ENCODE peak calls at places on chromosomes 13 and 19, in seven cellular contexts. Q is tibial nerve, T is GM12878, Y is stomach, C is lower lobe of right lung, P is thoracic aorta, R is heart right ventricle. U is an unnamed sample.

GRCh38 chr13:89052699-89053098 is 1381.5 kb downstream of the SLITRK5 start:
- DNase-seq in P (no peak), C (no peak), Q (no peak), Y (no peak), T (no peak), R (no peak), U (no peak)

GRCh38 chr13:109180905-109181425 is 551.6 kb downstream of the MYO16 start:
- DNase-seq in R (no peak), Y (no peak), P (no peak), T (no peak), Q (no peak), C (no peak), U (no peak)

GRCh38 chr13:109228211-109228610 is 558.2 kb downstream of the IRS2 start:
- DNase-seq in R (no peak), P (no peak), C (no peak), Y (no peak), T (no peak), Q (no peak), U (no peak)

GRCh38 chr13:50910483-50910805 is 853 bp downstream of the RNASEH2B start:
- DNase-seq in C (no peak), Y (no peak), Q (peak), P (no peak), R (peak), T (no peak), U (no peak)

GRCh38 chr19:55160986-55161365 is 3.4 kb upstream of the TNNI3 start:
- DNase-seq in Y (no peak), R (no peak), P (no peak), T (no peak), C (no peak), Q (no peak), U (no peak)

GRCh38 chr19:45234089-45234869 is 10.9 kb downstream of the EXOC3L2 start:
- DNase-seq in Q (no peak), T (no peak), Y (no peak), C (no peak), R (no peak), P (no peak), U (no peak)

GRCh38 chr19:45113628-45114027 is 20.6 kb downstream of the PPP1R37 start:
- DNase-seq in T (no peak), Q (no peak), Y (peak), C (no peak), R (no peak), P (no peak), U (no peak)

GRCh38 chr19:2494084-2494446 is 18.1 kb downstream of the GADD45B start:
- DNase-seq in R (no peak), P (no peak), T (no peak), C (no peak), Y (no peak), Q (no peak), U (peak)

GRCh38 chr13:110450016-110450900 is 111.3 kb downstream of the RAB20 start:
- DNase-seq in Q (no peak), T (no peak), R (no peak), P (no peak), Y (no peak), C (no peak), U (no peak)

GRCh38 chr13:33252103-33252502 is 33.5 kb downstream of the STARD13 start:
- DNase-seq in T (no peak), Y (no peak), R (peak), P (no peak), C (no peak), Q (no peak), U (no peak)

GRCh38 chr19:47124937-47125668 is 5.5 kb upstream of the SAE1 start:
- DNase-seq in Y (no peak), Q (no peak), C (no peak), R (no peak), P (no peak), T (no peak), U (no peak)

GRCh38 chr19:33383722-33384292 is 10.3 kb downstream of the CEBPG start:
- DNase-seq in T (no peak), Q (no peak), C (no peak), Y (no peak), R (no peak), P (no peak), U (no peak)

GRCh38 chr19:5811117-5811516 is 6.2 kb downstream of the NRTN start:
- DNase-seq in Y (no peak), P (no peak), T (no peak), Q (no peak), C (no peak), R (no peak), U (no peak)

GRCh38 chr19:53655042-53655665 is 23.4 kb downstream of the DPRX start:
- DNase-seq in P (no peak), C (no peak), R (no peak), T (no peak), Y (no peak), Q (no peak), U (no peak)

GRCh38 chr19:46714523-46715106 is 2.3 kb downstream of the PRKD2 start:
- DNase-seq in R (no peak), C (no peak), P (no peak), Y (no peak), T (no peak), Q (no peak), U (no peak)

GRCh38 chr13:30179547-30180256 is 127.6 kb downstream of the KATNAL1 start:
- DNase-seq in P (no peak), R (no peak), C (no peak), Q (no peak), Y (no peak), T (no peak), U (no peak)

GRCh38 chr19:17107546-17108452 is 32.2 kb downstream of the MYO9B start:
- DNase-seq in R (peak), P (peak), C (peak), Q (peak), T (no peak), Y (peak), U (no peak)

GRCh38 chr19:42023121-42023942 is 29.3 kb upstream of the ATP1A3 start:
- DNase-seq in R (no peak), P (no peak), T (no peak), Q (no peak), Y (no peak), C (no peak), U (no peak)

GRCh38 chr13:76798037-76798436 is 88.2 kb downstream of the KCTD12 start:
- DNase-seq in P (no peak), Y (no peak), C (peak), T (no peak), R (no peak), Q (no peak), U (no peak)

GRCh38 chr13:33676045-33676699 is 141.8 kb upstream of the RFC3 start:
- DNase-seq in Y (peak), Q (no peak), R (peak), C (no peak), P (no peak), T (no peak), U (no peak)

GRCh38 chr19:35011737-35012682 is 11.9 kb downstream of the GRAMD1A start:
- DNase-seq in R (no peak), C (no peak), Q (no peak), P (no peak), T (no peak), Y (no peak), U (no peak)

GRCh38 chr13:92460479-92460878 is 766.1 kb upstream of the GPC6 start:
- DNase-seq in P (no peak), Q (no peak), Y (no peak), R (no peak), T (no peak), C (no peak), U (no peak)

GRCh38 chr19:46015961-46016425 is 6.9 kb downstream of the PGLYRP1 start:
- DNase-seq in C (peak), T (no peak), Y (no peak), R (no peak), Q (no peak), P (no peak), U (no peak)

GRCh38 chr13:28530729-28531194 is 35.8 kb upstream of the FLT1 start:
- DNase-seq in Y (no peak), R (no peak), Q (no peak), C (no peak), P (no peak), T (no peak), U (no peak)
- TF ChIP-seq CTCF in Y (no peak), R (no peak), Q (no peak), C (no peak), P (no peak), T (no peak), U (no peak)

DNA sequence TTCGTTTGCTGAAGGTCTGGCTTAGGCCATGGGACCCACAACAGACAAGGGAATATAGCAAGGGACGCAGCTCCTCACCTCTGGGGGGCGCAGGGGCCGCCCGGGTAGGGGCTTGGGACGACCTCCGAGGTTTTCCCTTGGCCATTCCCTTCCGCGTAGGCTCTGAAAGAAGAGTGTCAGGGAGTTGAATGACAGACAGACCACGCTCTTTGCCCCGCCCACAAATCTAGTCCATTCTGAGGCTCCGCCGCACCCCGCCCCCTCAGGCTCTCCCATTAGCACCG is 11.4 kb upstream of the ZNF414 start:
- DNase-seq in C (no peak), T (no peak), R (no peak), Q (no peak), Y (no peak), P (no peak), U (no peak)
- H3K27ac ChIP-seq in C (peak), T (no peak), R (peak), Q (peak), Y (peak), P (peak), U (peak)

GRCh38 chr19:11160119-11160768 is 4.7 kb upstream of the SPC24 start:
- DNase-seq in Y (no peak), P (no peak), C (no peak), Q (no peak), T (no peak), R (no peak), U (no peak)
- TF ChIP-seq CTCF in Y (no peak), P (no peak), C (no peak), Q (no peak), T (no peak), R (no peak), U (no peak)

GRCh38 chr19:10406191-10406590 is 2.8 kb upstream of the CDC37 start:
- DNase-seq in P (no peak), C (no peak), T (no peak), Y (no peak), R (no peak), Q (no peak), U (no peak)

GRCh38 chr19:10408511-10409291 is 5.4 kb upstream of the CDC37 start:
- DNase-seq in Q (no peak), Y (no peak), C (peak), T (no peak), R (no peak), P (no peak), U (peak)

GRCh38 chr19:10404888-10405808 is 1.8 kb upstream of the CDC37 start:
- DNase-seq in P (no peak), Y (no peak), Q (no peak), R (no peak), T (no peak), C (no peak), U (no peak)

GRCh38 chr19:10403137-10404021 is at the start of gene CDC37:
- DNase-seq in C (peak), P (peak), T (peak), R (peak), Q (peak), Y (peak), U (peak)

GRCh38 chr19:10407102-10407501 is 3.8 kb upstream of the CDC37 start:
- DNase-seq in Y (no peak), R (no peak), T (no peak), Q (no peak), P (no peak), C (no peak), U (no peak)
- H3K27ac ChIP-seq in Y (no peak), R (peak), T (no peak), Q (no peak), P (no peak), C (no peak), U (no peak)

GRCh38 chr13:61286148-61286745 is 129.4 kb downstream of the PCDH20 start:
- DNase-seq in C (no peak), T (no peak), Y (peak), Q (no peak), P (no peak), R (no peak), U (no peak)
- TF ChIP-seq CTCF in C (no peak), T (peak), Y (no peak), Q (no peak), P (no peak), R (no peak), U (no peak)

GRCh38 chr19:13781547-13781946 is 7.3 kb downstream of the C19orf53 start:
- DNase-seq in C (peak), T (no peak), R (peak), Y (peak), P (peak), Q (peak), U (no peak)

GRCh38 chr19:13784731-13785452 is 10.4 kb upstream of the ZSWIM4 start:
- DNase-seq in R (peak), C (peak), T (no peak), Q (peak), P (peak), Y (peak), U (peak)

GRCh38 chr19:13778847-13779246 is 4.6 kb downstream of the C19orf53 start:
- DNase-seq in P (no peak), Y (no peak), Q (no peak), R (no peak), T (no peak), C (no peak), U (no peak)

GRCh38 chr19:13782537-13782936 is 8.3 kb downstream of the C19orf53 start:
- DNase-seq in P (no peak), R (no peak), T (no peak), Y (no peak), Q (no peak), C (no peak), U (no peak)

DNA sequence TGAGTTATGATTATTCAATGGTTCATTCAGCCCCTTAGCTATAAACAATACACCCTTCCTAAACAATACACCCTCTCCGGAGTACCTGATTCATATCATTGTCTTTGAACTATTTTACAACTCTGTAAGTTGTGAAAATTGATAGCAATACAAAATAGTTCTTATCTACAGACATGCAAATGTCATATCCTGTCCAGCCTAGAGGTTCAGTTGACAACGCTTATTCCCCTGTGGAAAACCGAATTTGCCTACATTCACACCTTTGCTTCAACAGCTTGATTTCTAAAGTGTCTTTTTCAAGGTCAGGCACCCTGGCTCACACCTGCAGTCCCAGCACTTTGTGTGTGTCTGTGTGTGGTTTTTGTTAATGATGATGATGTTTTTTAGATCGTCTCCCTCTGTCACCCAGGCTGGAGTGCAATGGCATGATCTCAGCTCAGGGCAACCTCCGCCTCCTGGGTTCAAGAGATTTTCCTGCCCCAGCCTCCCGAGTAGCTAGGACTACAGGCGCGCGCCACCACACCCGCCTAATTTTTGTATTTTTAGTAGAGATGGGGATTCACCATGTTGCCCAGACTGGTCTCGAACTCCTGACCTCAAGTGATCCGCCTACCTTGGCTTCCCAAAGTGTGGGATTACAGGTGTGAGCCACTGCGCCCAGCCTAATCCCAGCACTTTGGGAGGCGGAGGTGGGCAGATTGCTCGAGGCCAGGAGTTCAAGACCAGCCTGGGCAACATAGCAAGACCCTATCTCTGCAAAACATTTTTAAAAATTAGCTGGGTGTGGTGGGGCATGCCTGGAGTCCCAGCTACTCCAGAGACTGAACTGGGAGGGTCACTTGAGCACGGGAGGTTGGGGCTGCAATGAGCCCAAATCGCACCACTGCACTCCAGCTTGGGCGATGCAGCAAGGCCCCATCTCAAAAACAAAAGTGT is 9.6 kb downstream of the C19orf53 start:
- DNase-seq in Q (no peak), Y (no peak), P (no peak), R (no peak), T (no peak), C (no peak), U (no peak)
- H3K27ac ChIP-seq in Q (no peak), Y (no peak), P (peak), R (no peak), T (no peak), C (no peak), U (no peak)

GRCh38 chr13:107211073-107211472 is 643.1 kb upstream of the ARGLU1 start:
- DNase-seq in Y (peak), R (peak), C (peak), P (peak), Q (peak), T (no peak), U (peak)
- TF ChIP-seq CTCF in Y (peak), R (peak), C (peak), P (peak), Q (peak), T (peak), U (peak)

DNA sequence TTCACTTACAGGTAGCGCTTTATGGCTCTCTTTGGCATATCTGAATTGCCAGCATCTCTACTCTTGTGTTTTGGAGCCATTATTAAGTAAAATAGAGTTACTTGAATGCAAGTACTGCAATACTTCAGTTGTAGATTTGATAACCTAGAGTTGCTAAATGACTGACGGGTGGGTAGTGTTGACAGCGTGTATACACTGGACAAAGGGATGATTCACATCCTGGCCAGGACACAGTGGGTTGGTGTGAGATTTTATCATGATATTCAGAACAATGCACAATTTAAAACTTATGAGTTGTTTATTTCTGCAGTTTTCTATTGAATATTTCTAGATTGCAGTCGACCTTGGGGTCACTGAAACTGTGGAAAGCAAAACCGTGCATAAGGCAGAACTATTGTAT is 44.5 kb downstream of the NDFIP2 start:
- DNase-seq in T (no peak), P (no peak), Y (no peak), C (no peak), R (no peak), Q (no peak), U (no peak)
- H3K27ac ChIP-seq in T (no peak), P (no peak), Y (no peak), C (no peak), R (no peak), Q (no peak), U (peak)

GRCh38 chr13:98033277-98034247 is 80.1 kb downstream of the IPO5 start:
- DNase-seq in T (no peak), P (no peak), C (no peak), R (peak), Q (peak), Y (no peak), U (peak)
- TF ChIP-seq CTCF in T (no peak), P (no peak), C (peak), R (peak), Q (no peak), Y (no peak), U (peak)